ENCODE peak calls at places on chromosome 1, in six cellular contexts. D is HCT116, Y is neural progenitor cell, K is GM23338, E is PC-3, B is GM23248. J is an unnamed sample.
A peak's percentile ranks its signal among the peaks of the same experiment; 100 is the strongest.

GRCh38 chr1:208189183-208189582 is 55.0 kb downstream of the PLXNA2 start:
- DNase-seq in D (no peak), Y (no peak), K (no peak), E (peak; percentile 57), B (peak; percentile 27), J (no peak)

GRCh38 chr1:171403396-171403795 is 81.9 kb upstream of the PRRC2C start:
- DNase-seq in D (no peak), Y (no peak), K (peak; percentile 13), E (peak; percentile 21), B (peak; percentile 19), J (no peak)

GRCh38 chr1:21251773-21252471 is 38.3 kb downstream of the ECE1 start:
- DNase-seq in D (peak; percentile 62), Y (no peak), K (no peak), E (peak; percentile 96), B (peak; percentile 99), J (peak; percentile 94)

GRCh38 chr1:185598326-185598725 is 135.9 kb upstream of the HMCN1 start:
- DNase-seq in D (no peak), Y (no peak), K (no peak), E (no peak), B (no peak), J (no peak)

GRCh38 chr1:219041141-219041540 is 132.5 kb upstream of the LYPLAL1 start:
- DNase-seq in D (no peak), Y (no peak), K (no peak), E (peak; percentile 53), B (peak; percentile 17), J (no peak)

GRCh38 chr1:240511789-240512188 is 100.2 kb downstream of the GREM2 start:
- DNase-seq in D (no peak), Y (no peak), K (no peak), E (no peak), B (no peak), J (no peak)

GRCh38 chr1:7008975-7009740 is 223.9 kb downstream of the CAMTA1 start:
- DNase-seq in D (no peak), Y (no peak), K (no peak), E (no peak), B (no peak), J (no peak)

GRCh38 chr1:99820546-99820945 is 29.6 kb upstream of the AGL start:
- DNase-seq in D (no peak), Y (no peak), K (no peak), E (no peak), B (no peak), J (no peak)

GRCh38 chr1:36306210-36306901 is at the start of gene SH3D21:
- DNase-seq in D (no peak), Y (peak; percentile 87), K (peak; percentile 92), E (peak; percentile 49), B (peak; percentile 65), J (peak; percentile 85)

GRCh38 chr1:119091618-119092017 is 48.8 kb downstream of the WARS2 start:
- DNase-seq in D (no peak), Y (no peak), K (no peak), E (no peak), B (no peak), J (no peak)

GRCh38 chr1:204438628-204439027 is 27.0 kb upstream of the PPP1R15B start:
- DNase-seq in D (no peak), Y (no peak), K (no peak), E (peak; percentile 99), B (peak; percentile 100), J (peak; percentile 76)

GRCh38 chr1:182718311-182718710 is 33.9 kb upstream of the RGS8 start:
- DNase-seq in D (no peak), Y (no peak), K (no peak), E (no peak), B (no peak), J (no peak)

GRCh38 chr1:82492168-82492567 is 691.4 kb downstream of the ADGRL2 start:
- DNase-seq in D (no peak), Y (no peak), K (no peak), E (no peak), B (no peak), J (no peak)

GRCh38 chr1:31658721-31659120 is 14.0 kb upstream of the PEF1 start:
- DNase-seq in D (no peak), Y (no peak), K (no peak), E (no peak), B (no peak), J (no peak)

GRCh38 chr1:56397811-56398231 is 181.5 kb downstream of the PLPP3 start:
- DNase-seq in D (no peak), Y (no peak), K (no peak), E (peak; percentile 8), B (peak; percentile 69), J (no peak)

GRCh38 chr1:28205243-28205642 is 27.6 kb downstream of the DNAJC8 start:
- DNase-seq in D (no peak), Y (no peak), K (no peak), E (no peak), B (no peak), J (no peak)

GRCh38 chr1:6801998-6802397 is 16.7 kb downstream of the CAMTA1 start:
- DNase-seq in D (no peak), Y (no peak), K (no peak), E (peak; percentile 27), B (peak; percentile 81), J (no peak)

GRCh38 chr1:85201340-85202091 is 700 bp upstream of the SYDE2 start:
- DNase-seq in D (no peak), Y (peak; percentile 95), K (peak; percentile 91), E (peak; percentile 69), B (peak; percentile 87), J (peak; percentile 89)

GRCh38 chr1:209485167-209485566 is 98.3 kb upstream of the CAMK1G start:
- DNase-seq in D (no peak), Y (no peak), K (no peak), E (peak; percentile 44), B (peak; percentile 46), J (peak; percentile 46)

GRCh38 chr1:146031476-146031875 is 9.9 kb upstream of the HJV start:
- DNase-seq in D (no peak), Y (no peak), K (no peak), E (no peak), B (no peak), J (no peak)

GRCh38 chr1:146034976-146035469 is 13.5 kb upstream of the HJV start:
- DNase-seq in D (no peak), Y (peak; percentile 43), K (peak; percentile 64), E (peak; percentile 34), B (peak; percentile 59), J (no peak)

GRCh38 chr1:146029097-146029496 is 7.6 kb upstream of the HJV start:
- DNase-seq in D (no peak), Y (no peak), K (no peak), E (no peak), B (no peak), J (no peak)

GRCh38 chr1:146036241-146036989 is 14.9 kb upstream of the HJV start:
- DNase-seq in D (no peak), Y (no peak), K (no peak), E (no peak), B (peak; percentile 81), J (no peak)

DNA sequence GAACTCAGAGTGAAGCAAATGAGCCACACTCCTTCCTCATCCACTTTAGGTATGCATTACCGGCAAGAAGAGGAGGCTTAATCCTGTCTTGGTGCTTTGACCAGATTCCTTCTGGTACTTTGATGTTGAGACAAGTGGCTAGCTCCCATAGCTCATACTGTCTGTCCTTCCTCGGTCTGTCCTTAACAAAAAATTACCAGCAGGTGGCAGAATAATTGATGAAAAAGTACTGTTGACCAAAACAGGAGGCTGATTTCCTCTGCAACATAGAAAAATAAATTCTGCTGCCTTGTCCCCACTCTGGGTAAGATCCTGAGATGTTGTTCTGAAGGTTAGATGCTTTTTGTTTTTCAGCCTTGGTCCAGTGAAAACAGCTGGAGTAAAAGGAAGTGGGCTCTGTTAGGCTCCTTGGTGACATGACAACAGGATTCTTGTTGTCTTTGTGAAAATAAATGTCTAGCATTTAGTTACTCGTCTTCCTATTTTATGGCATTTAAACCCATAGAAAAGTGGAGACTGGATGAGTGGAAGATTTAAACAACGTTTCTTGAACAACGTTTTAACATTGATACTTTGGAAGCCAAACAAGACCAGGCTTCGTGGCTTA is 11.2 kb upstream of the HJV start:
- DNase-seq in D (peak; percentile 48), Y (peak; percentile 48), K (peak; percentile 58), E (peak; percentile 81), B (peak; percentile 70), J (peak; percentile 58)
- H2AFZ ChIP-seq in D (peak overlapping the region; percentile 19), Y (peak overlapping the region; percentile 21), K (no peak overlapping the region), E (peak overlapping the region; percentile 7), B (peak overlapping the region; percentile 56), J (no peak overlapping the region)

DNA sequence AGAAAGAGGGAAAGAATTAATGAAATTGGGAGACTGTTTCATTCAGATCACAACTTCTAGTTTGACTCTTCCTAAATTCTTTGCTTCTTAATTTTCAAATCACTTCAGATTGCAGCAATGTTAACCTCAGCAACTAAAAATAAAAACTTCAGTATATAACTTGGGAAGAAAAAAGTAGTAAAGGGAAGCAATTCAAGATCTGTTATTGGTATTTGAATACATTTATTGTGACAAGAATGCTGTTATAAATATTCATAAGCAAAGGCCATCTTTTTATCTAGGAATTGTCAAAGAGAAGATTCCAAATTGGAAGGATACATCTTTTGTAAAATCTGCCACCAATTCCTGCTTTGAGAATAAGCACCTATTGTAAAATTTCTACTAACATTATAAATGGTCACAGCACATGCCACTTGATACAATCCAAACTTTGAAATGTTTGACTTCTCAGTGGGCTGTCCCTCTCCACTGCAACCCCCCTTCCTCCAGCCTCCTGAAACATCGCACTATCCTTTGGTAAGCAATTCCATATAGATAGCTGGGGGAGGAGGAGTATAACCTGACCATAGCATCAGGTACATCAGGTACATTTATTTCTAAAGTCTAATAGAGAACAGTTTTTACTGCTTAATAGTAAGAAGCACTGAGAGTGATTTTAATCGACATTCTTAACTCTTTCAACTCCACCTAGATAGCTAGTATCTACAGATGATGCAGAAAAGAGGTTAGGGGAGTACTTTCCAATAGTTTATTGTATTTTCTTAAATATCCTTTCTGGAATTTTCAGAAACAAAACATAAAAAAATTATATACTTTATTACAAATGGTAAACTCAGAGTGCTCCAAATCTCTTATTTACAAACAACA is 3.0 kb downstream of the JUN start:
- DNase-seq in D (no peak), Y (no peak), K (peak; percentile 43), E (no peak), B (peak; percentile 38), J (peak; percentile 51)
- TF ChIP-seq EZH2phosphoT487 in D (no peak), Y (no peak), K (no peak), E (no peak), B (no peak), J (peak; percentile 33)

GRCh38 chr1:59814901-59815825 is at the start of gene HOOK1:
- DNase-seq in D (no peak), Y (peak; percentile 22), K (peak; percentile 34), E (peak; percentile 10), B (no peak), J (peak; percentile 15)

GRCh38 chr1:59814180-59814900 is 409 bp upstream of the HOOK1 start:
- DNase-seq in D (peak; percentile 99), Y (peak; percentile 94), K (peak; percentile 94), E (peak; percentile 94), B (no peak), J (peak; percentile 95)

GRCh38 chr1:59815892-59816291 is 1.1 kb downstream of the HOOK1 start:
- DNase-seq in D (no peak), Y (no peak), K (peak; percentile 28), E (peak; percentile 31), B (no peak), J (peak; percentile 10)

GRCh38 chr1:59819566-59820438 is 5.1 kb downstream of the HOOK1 start:
- DNase-seq in D (no peak), Y (no peak), K (no peak), E (no peak), B (no peak), J (no peak)

GRCh38 chr1:59816318-59816878 is 1.6 kb downstream of the HOOK1 start:
- DNase-seq in D (no peak), Y (no peak), K (no peak), E (no peak), B (no peak), J (no peak)
- TF ChIP-seq EZH2 in D (no peak), Y (no peak), K (no peak), E (no peak), B (no peak), J (no peak)

GRCh38 chr1:179708434-179709195 is 34.5 kb upstream of the FAM163A start:
- DNase-seq in D (no peak), Y (peak; percentile 27), K (no peak), E (no peak), B (no peak), J (no peak)
- H2AFZ ChIP-seq in D (no peak overlapping the region), Y (no peak overlapping the region), K (no peak overlapping the region), E (no peak overlapping the region), B (no peak overlapping the region), J (no peak overlapping the region)